ENCODE peak calls at places on chromosomes 6 and 20, in five cellular contexts. D, C, Q, Y and T are unnamed samples.

GRCh38 chr6:29981211-29981812 is 39.0 kb downstream of the HLA-A start:
- DNase-seq in D (no peak), C (no peak), Q (no peak), Y (no peak), T (no peak)

GRCh38 chr20:59830107-59831023 is 103.1 kb downstream of the SYCP2 start:
- DNase-seq in D (no peak), C (no peak), Q (peak; percentile 47), Y (no peak), T (no peak)

GRCh38 chr6:165956874-165957273 is 210.8 kb downstream of the TBXT start:
- DNase-seq in D (no peak), C (no peak), Q (no peak), Y (no peak), T (no peak)

GRCh38 chr6:167496707-167497106 is 171.8 kb downstream of the TTLL2 start:
- DNase-seq in D (no peak), C (no peak), Q (no peak), Y (no peak), T (no peak)

GRCh38 chr6:100593522-100593921 is 128.8 kb upstream of the SIM1 start:
- DNase-seq in D (no peak), C (no peak), Q (no peak), Y (no peak), T (peak; percentile 4)

GRCh38 chr6:17879224-17879623 is 108.2 kb downstream of the KIF13A start:
- DNase-seq in D (no peak), C (no peak), Q (no peak), Y (no peak), T (no peak)

GRCh38 chr6:78598966-78599365 is 268.4 kb upstream of the IRAK1BP1 start:
- DNase-seq in D (peak; percentile 88), C (no peak), Q (no peak), Y (peak; percentile 81), T (no peak)

GRCh38 chr6:40874495-40874894 is 164.5 kb downstream of the UNC5CL start:
- DNase-seq in D (no peak), C (no peak), Q (no peak), Y (no peak), T (no peak)

GRCh38 chr6:167524720-167525119 is 199.8 kb downstream of the TTLL2 start:
- DNase-seq in D (no peak), C (no peak), Q (no peak), Y (no peak), T (no peak)

GRCh38 chr20:58133020-58133419 is 95.4 kb downstream of the ANKRD60 start:
- DNase-seq in D (no peak), C (no peak), Q (no peak), Y (no peak), T (no peak)

GRCh38 chr6:110329348-110329728 is 28.8 kb downstream of the METTL24 start:
- DNase-seq in D (peak; percentile 26), C (no peak), Q (no peak), Y (no peak), T (no peak)

GRCh38 chr6:14728396-14729024 is 517.4 kb upstream of the JARID2 start:
- DNase-seq in D (peak; percentile 82), C (no peak), Q (no peak), Y (no peak), T (no peak)

GRCh38 chr6:99446076-99446475 is 21.0 kb upstream of the PNISR start:
- DNase-seq in D (no peak), C (no peak), Q (no peak), Y (no peak), T (no peak)

GRCh38 chr6:12967686-12968085 is 251.1 kb downstream of the PHACTR1 start:
- DNase-seq in D (peak; percentile 57), C (no peak), Q (no peak), Y (no peak), T (no peak)

GRCh38 chr6:112501705-112502104 is 154.6 kb downstream of the RFPL4B start:
- DNase-seq in D (peak; percentile 80), C (no peak), Q (peak; percentile 21), Y (peak; percentile 58), T (peak; percentile 90)

GRCh38 chr6:145199961-145200360 is 535.4 kb downstream of the EPM2A start:
- DNase-seq in D (peak; percentile 21), C (no peak), Q (no peak), Y (no peak), T (no peak)

GRCh38 chr6:16481680-16482079 is 243.3 kb downstream of the GMPR start:
- DNase-seq in D (peak; percentile 17), C (peak; percentile 53), Q (no peak), Y (no peak), T (no peak)

GRCh38 chr6:152273002-152273401 is 364.2 kb downstream of the SYNE1 start:
- DNase-seq in D (peak; percentile 12), C (no peak), Q (no peak), Y (no peak), T (peak; percentile 12)

GRCh38 chr6:42405025-42405424 is 46.7 kb downstream of the TRERF1 start:
- DNase-seq in D (peak; percentile 24), C (no peak), Q (no peak), Y (peak; percentile 49), T (no peak)

GRCh38 chr6:140366991-140367390 is 992.5 kb upstream of the CITED2 start:
- DNase-seq in D (no peak), C (no peak), Q (no peak), Y (peak; percentile 82), T (no peak)

GRCh38 chr20:13312300-13312699 is 91.2 kb downstream of the ISM1 start:
- DNase-seq in D (no peak), C (no peak), Q (no peak), Y (no peak), T (no peak)

GRCh38 chr20:40996326-40996725 is 32.3 kb upstream of the TOP1 start:
- DNase-seq in D (no peak), C (no peak), Q (no peak), Y (no peak), T (no peak)

GRCh38 chr6:145071836-145072235 is 663.5 kb downstream of the EPM2A start:
- DNase-seq in D (no peak), C (no peak), Q (no peak), Y (peak; percentile 64), T (no peak)

GRCh38 chr20:53750827-53751393 is 157.3 kb upstream of the ZNF217 start:
- DNase-seq in D (peak; percentile 77), C (no peak), Q (no peak), Y (peak; percentile 65), T (no peak)

GRCh38 chr6:167130008-167130677 is 7.2 kb downstream of the CCR6 start:
- DNase-seq in D (no peak), C (no peak), Q (no peak), Y (no peak), T (no peak)

GRCh38 chr6:70166088-70166958 is 136.6 kb downstream of the COL9A1 start:
- DNase-seq in D (peak; percentile 50), C (no peak), Q (peak; percentile 23), Y (peak; percentile 1), T (peak; percentile 82)

GRCh38 chr6:169920359-169921020 is 169.1 kb downstream of the ERMARD start:
- DNase-seq in D (no peak), C (no peak), Q (no peak), Y (no peak), T (no peak)
- H3K9me3 ChIP-seq in D (no peaks in the 10 kb centered on the region), C (no peaks in the 10 kb centered on the region), Q (no peaks in the 10 kb centered on the region), Y (peaks cover 77% of the 10 kb centered on the region), T (no peaks in the 10 kb centered on the region)

GRCh38 chr20:21713901-21714296 is 8.4 kb downstream of the PAX1 start:
- DNase-seq in D (no peak), C (no peak), Q (no peak), Y (no peak), T (no peak)
- H3K27me3 ChIP-seq in D (peaks cover 100% of the 10 kb centered on the region), C (peaks cover 21% of the 10 kb centered on the region), Q (peaks cover 95% of the 10 kb centered on the region), Y (peaks cover 19% of the 10 kb centered on the region), T (peaks cover 45% of the 10 kb centered on the region)

DNA sequence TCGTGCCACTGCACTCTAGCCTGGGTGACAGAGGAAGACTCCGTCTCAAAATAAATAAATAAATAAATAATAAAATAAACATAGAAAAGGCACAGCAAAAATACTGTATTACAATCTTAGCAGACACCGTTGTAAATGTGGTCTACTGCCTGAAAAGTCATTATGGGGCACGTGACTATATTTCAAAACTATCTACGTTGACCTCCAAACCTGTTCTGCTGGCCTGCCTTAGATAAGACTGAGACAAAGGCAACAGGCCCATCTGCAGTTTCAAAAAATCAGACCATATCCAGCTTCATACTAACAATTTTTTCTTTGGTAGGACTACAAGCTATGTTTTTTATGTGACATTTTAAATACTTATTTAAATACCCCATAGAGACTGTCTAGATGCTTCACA is 59.1 kb downstream of the AGPAT4 start:
- DNase-seq in D (no peak), C (no peak), Q (no peak), Y (no peak), T (no peak)
- H3K9me3 ChIP-seq in D (peaks cover 3% of the 10 kb centered on the region), C (no peaks in the 10 kb centered on the region), Q (no peaks in the 10 kb centered on the region), Y (peaks cover 2% of the 10 kb centered on the region), T (peaks cover 14% of the 10 kb centered on the region)

DNA sequence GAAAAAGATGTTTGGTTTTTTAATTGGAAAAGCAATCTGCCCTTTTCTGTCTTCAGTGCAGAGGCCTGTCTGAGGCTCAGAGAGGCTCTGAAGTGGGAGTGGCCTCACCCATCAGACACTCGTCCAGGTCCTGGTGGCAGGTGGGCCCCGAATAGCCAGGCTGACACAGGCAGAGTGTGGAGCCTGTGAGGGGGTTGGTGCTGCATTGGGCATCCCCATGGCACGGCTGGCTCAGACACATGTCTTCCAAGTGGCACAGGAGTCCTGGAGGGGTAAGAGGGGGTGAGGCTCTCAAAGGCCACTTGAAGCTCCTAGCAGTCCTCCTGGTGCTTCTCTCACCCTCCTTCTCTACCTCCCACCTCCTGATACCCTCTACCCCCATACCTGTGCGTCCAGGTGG is 3.8 kb downstream of the NOTCH4 start:
- DNase-seq in D (no peak), C (no peak), Q (no peak), Y (no peak), T (no peak)
- H3K27me3 ChIP-seq in D (no peaks in the 10 kb centered on the region), C (no peaks in the 10 kb centered on the region), Q (no peaks in the 10 kb centered on the region), Y (peaks cover 37% of the 10 kb centered on the region), T (peaks cover 8% of the 10 kb centered on the region)

GRCh38 chr20:49285233-49285668 is 7.4 kb upstream of the ZNFX1 start:
- DNase-seq in D (no peak), C (no peak), Q (no peak), Y (no peak), T (no peak)
- H3K9me3 ChIP-seq in D (no peaks in the 10 kb centered on the region), C (peaks cover 60% of the 10 kb centered on the region), Q (peaks cover 26% of the 10 kb centered on the region), Y (peaks cover 43% of the 10 kb centered on the region), T (peaks cover 13% of the 10 kb centered on the region)

DNA sequence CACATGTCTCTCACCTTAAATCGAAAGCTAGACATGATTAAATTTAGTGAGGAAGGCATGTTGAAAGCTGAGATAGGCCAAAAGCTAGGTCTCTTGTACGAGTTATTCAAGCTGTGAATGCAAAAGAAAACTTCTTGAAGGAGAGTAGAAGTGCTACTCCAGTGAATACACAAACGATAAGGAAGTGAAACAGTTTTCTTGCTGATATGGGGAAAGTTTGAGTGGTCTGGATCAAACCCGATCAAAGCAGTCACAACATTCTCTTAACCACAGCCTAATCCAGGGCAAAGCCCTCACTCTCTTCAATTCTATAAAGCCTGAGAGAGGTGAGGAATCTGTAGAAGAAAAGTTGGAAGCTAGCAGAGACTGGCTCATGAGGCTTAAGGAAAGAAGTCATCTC is 1.9 kb upstream of the TPD52L1 start:
- DNase-seq in D (no peak), C (no peak), Q (no peak), Y (no peak), T (no peak)
- H3K27me3 ChIP-seq in D (peaks cover 6% of the 10 kb centered on the region), C (peaks cover 9% of the 10 kb centered on the region), Q (no peaks in the 10 kb centered on the region), Y (peaks cover 3% of the 10 kb centered on the region), T (peaks cover 32% of the 10 kb centered on the region)

GRCh38 chr6:121263742-121264141 is 70.5 kb downstream of the TBC1D32 start:
- DNase-seq in D (no peak), C (no peak), Q (no peak), Y (no peak), T (no peak)
- H3K9me3 ChIP-seq in D (no peaks in the 10 kb centered on the region), C (no peaks in the 10 kb centered on the region), Q (peaks cover 9% of the 10 kb centered on the region), Y (no peaks in the 10 kb centered on the region), T (no peaks in the 10 kb centered on the region)

GRCh38 chr6:11711644-11711993 is 67.0 kb downstream of the ADTRP start:
- DNase-seq in D (no peak), C (no peak), Q (no peak), Y (peak; percentile 37), T (no peak)
- H3K27me3 ChIP-seq in D (no peaks in the 10 kb centered on the region), C (no peaks in the 10 kb centered on the region), Q (no peaks in the 10 kb centered on the region), Y (no peaks in the 10 kb centered on the region), T (peaks cover 2% of the 10 kb centered on the region)